ENCODE peak calls at places on chromosomes 11 and 22, in eight cellular contexts. U, G, O, T, M, K, E and I are unnamed samples.

GRCh38 chr11:129998905-129999304 is 3.7 kb downstream of the PRDM10 start:
- DNase-seq in U (no peak), E (no peak), M (no peak), T (no peak), G (no peak), O (no peak), K (no peak), I (no peak)

GRCh38 chr22:36317658-36318271 is 64.8 kb downstream of the APOL1 start:
- DNase-seq in T (no peak), M (no peak), E (no peak), U (no peak), G (no peak), O (no peak), K (no peak), I (no peak)

GRCh38 chr11:71334191-71334590 is 81.8 kb upstream of the SHANK2 start:
- DNase-seq in G (no peak), U (no peak), E (no peak), K (no peak), O (peak), M (no peak), T (no peak), I (no peak)

GRCh38 chr11:47928426-47928825 is 51.9 kb upstream of the PTPRJ start:
- DNase-seq in O (no peak), K (peak), E (no peak), T (no peak), G (no peak), M (no peak), U (no peak), I (no peak)

GRCh38 chr22:24401824-24402434 is 25.5 kb upstream of the ADORA2A start:
- DNase-seq in M (no peak), U (no peak), E (no peak), T (no peak), K (no peak), G (no peak), O (no peak), I (no peak)

GRCh38 chr11:2816941-2817421 is 68.6 kb downstream of the CDKN1C start:
- DNase-seq in M (peak), G (no peak), K (no peak), E (no peak), O (no peak), U (peak), T (peak), I (no peak)

GRCh38 chr11:119810478-119811232 is 81.7 kb upstream of the NECTIN1 start:
- DNase-seq in M (peak), U (peak), K (peak), G (no peak), O (no peak), T (no peak), E (no peak), I (no peak)

GRCh38 chr11:2666828-2667570 is 32.8 kb downstream of the KCNQ1OT1 start:
- DNase-seq in T (no peak), O (no peak), E (no peak), M (no peak), U (no peak), K (no peak), G (no peak), I (no peak)

GRCh38 chr11:104965735-104966134 is 2.6 kb downstream of the CASP4 start:
- DNase-seq in K (no peak), G (no peak), O (no peak), T (no peak), E (no peak), U (no peak), M (no peak), I (no peak)

GRCh38 chr11:119315139-119316016 is 1.6 kb downstream of the MCAM start:
- DNase-seq in U (peak), M (peak), G (no peak), T (no peak), K (peak), O (no peak), E (peak), I (no peak)

GRCh38 chr11:17013548-17014320 is 480 bp downstream of the PLEKHA7 start:
- DNase-seq in G (peak), U (no peak), M (no peak), K (no peak), E (no peak), T (no peak), O (peak), I (no peak)

GRCh38 chr22:38843201-38843715 is 570 bp downstream of the NPTXR start:
- DNase-seq in T (peak), U (peak), E (peak), M (peak), K (no peak), O (peak), G (peak), I (peak)

GRCh38 chr11:61985863-61986262 is 18.4 kb upstream of the FTH1 start:
- DNase-seq in U (no peak), E (no peak), T (no peak), K (no peak), M (no peak), G (no peak), O (no peak), I (no peak)

GRCh38 chr11:113991170-113991569 is 16.3 kb downstream of the HTR3A start:
- DNase-seq in G (no peak), O (no peak), T (peak), K (peak), E (no peak), U (peak), M (peak), I (peak)

GRCh38 chr11:84671325-84672019 is 955.7 kb downstream of the DLG2 start:
- DNase-seq in M (no peak), U (no peak), O (no peak), G (no peak), K (no peak), E (no peak), T (no peak), I (no peak)

GRCh38 chr22:24894220-24894975 is 52.1 kb downstream of the LHFPL7 start:
- DNase-seq in G (no peak), O (no peak), U (peak), M (peak), K (no peak), E (peak), T (peak), I (peak)

GRCh38 chr11:109765709-109766311 is 327.4 kb upstream of the ZC3H12C start:
- DNase-seq in K (no peak), T (no peak), E (no peak), U (no peak), M (no peak), G (no peak), O (no peak), I (no peak)

GRCh38 chr11:84117394-84117793 is 831.2 kb upstream of the CCDC90B start:
- DNase-seq in E (no peak), O (no peak), T (peak), M (no peak), G (no peak), U (no peak), K (no peak), I (no peak)

GRCh38 chr11:9691865-9692264 is 28.0 kb downstream of the SWAP70 start:
- DNase-seq in G (no peak), M (peak), U (peak), K (peak), E (peak), O (no peak), T (peak), I (peak)

GRCh38 chr22:36304429-36304828 is 51.5 kb downstream of the APOL1 start:
- DNase-seq in M (no peak), E (peak), U (peak), O (no peak), K (no peak), G (no peak), T (no peak), I (no peak)

GRCh38 chr11:59141673-59142460 is 789 bp upstream of the FAM111A start:
- DNase-seq in T (peak), U (peak), O (no peak), M (peak), K (no peak), G (no peak), E (no peak), I (peak)

GRCh38 chr11:4926607-4927006 is 2.5 kb upstream of the OR51G1 start:
- DNase-seq in G (no peak), T (no peak), K (no peak), M (no peak), O (no peak), U (no peak), E (no peak), I (peak)

GRCh38 chr22:27075028-27075678 is 417.8 kb downstream of the MIAT start:
- DNase-seq in T (no peak), M (no peak), E (no peak), O (no peak), U (no peak), G (no peak), K (peak), I (no peak)

GRCh38 chr11:99244613-99245012 is 223.9 kb downstream of the CNTN5 start:
- DNase-seq in O (no peak), T (no peak), U (peak), M (peak), E (no peak), K (no peak), G (no peak), I (no peak)

GRCh38 chr22:31328545-31328960 is 17.6 kb downstream of the PATZ1 start:
- DNase-seq in E (no peak), U (no peak), O (no peak), G (no peak), M (no peak), K (no peak), T (no peak), I (no peak)

GRCh38 chr11:83521647-83522596 is 235.8 kb upstream of the CCDC90B start:
- DNase-seq in O (no peak), T (peak), E (no peak), M (peak), G (no peak), U (peak), K (peak), I (peak)

GRCh38 chr22:20115691-20116375 is at the start of gene RANBP1:
- DNase-seq in K (no peak), G (no peak), M (no peak), U (no peak), T (no peak), O (peak), E (no peak), I (no peak)

GRCh38 chr11:78138694-78139421 is 568 bp downstream of the ALG8 start:
- DNase-seq in T (no peak), G (no peak), O (no peak), U (peak), E (peak), M (peak), K (peak), I (peak)

GRCh38 chr11:13965337-13965736 is 2.8 kb downstream of the SPON1 start:
- DNase-seq in G (no peak), M (no peak), K (no peak), O (no peak), T (no peak), U (no peak), E (no peak), I (no peak)

GRCh38 chr11:76665172-76665571 is 5.4 kb downstream of the LRRC32 start:
- DNase-seq in M (no peak), G (no peak), U (no peak), O (no peak), T (no peak), K (no peak), E (no peak), I (no peak)

GRCh38 chr11:64523456-64524187 is 67.4 kb upstream of the SLC22A12 start:
- DNase-seq in G (no peak), K (no peak), U (no peak), M (no peak), T (no peak), E (peak), O (no peak), I (no peak)

GRCh38 chr11:122319011-122319410 is 203.0 kb upstream of the BLID start:
- DNase-seq in K (no peak), G (no peak), O (no peak), T (no peak), M (no peak), E (no peak), U (no peak), I (no peak)

GRCh38 chr11:47514825-47515647 is 37.9 kb downstream of the CELF1 start:
- DNase-seq in G (no peak), T (peak), M (peak), E (no peak), O (no peak), U (peak), K (peak), I (peak)

GRCh38 chr11:22432331-22433065 is 94.3 kb downstream of the SLC17A6 start:
- DNase-seq in T (peak), K (no peak), U (no peak), E (no peak), G (peak), M (peak), O (no peak), I (no peak)

GRCh38 chr11:7501894-7502293 is 11.9 kb upstream of the PPFIBP2 start:
- DNase-seq in G (no peak), K (no peak), O (no peak), T (no peak), E (no peak), U (no peak), M (no peak), I (no peak)